ENCODE peak calls at places on chromosome 18, in five cellular contexts. J, R, W, Q and F are unnamed samples.

GRCh38 chr18:42340423-42341009 is 385.5 kb downstream of the PIK3C3 start:
- DNase-seq in J (no peak), R (no peak), W (no peak), Q (no peak), F (no peak)

GRCh38 chr18:35661483-35662146 is 80.1 kb downstream of the GALNT1 start:
- DNase-seq in J (peak), R (no peak), W (no peak), Q (no peak), F (no peak)

GRCh38 chr18:43061318-43061717 is 54.2 kb downstream of the RIT2 start:
- DNase-seq in J (no peak), R (no peak), W (no peak), Q (no peak), F (no peak)

GRCh38 chr18:41973989-41974388 is 19.0 kb downstream of the PIK3C3 start:
- DNase-seq in J (no peak), R (no peak), W (no peak), Q (no peak), F (no peak)

GRCh38 chr18:25310045-25310444 is 41.9 kb downstream of the ZNF521 start:
- DNase-seq in J (peak), R (no peak), W (no peak), Q (no peak), F (no peak)

GRCh38 chr18:45478889-45479288 is 136.4 kb upstream of the SLC14A2 start:
- DNase-seq in J (no peak), R (peak), W (no peak), Q (no peak), F (no peak)

GRCh38 chr18:80175451-80176235 is 66.6 kb downstream of the ADNP2 start:
- DNase-seq in J (no peak), R (peak), W (no peak), Q (peak), F (no peak)

GRCh38 chr18:44834867-44835469 is 154.3 kb downstream of the SETBP1 start:
- DNase-seq in J (no peak), R (no peak), W (no peak), Q (no peak), F (no peak)

GRCh38 chr18:57475903-57476302 is 40.7 kb downstream of the ONECUT2 start:
- DNase-seq in J (no peak), R (no peak), W (no peak), Q (no peak), F (no peak)

GRCh38 chr18:26436176-26437031 is 111.9 kb downstream of the KCTD1 start:
- DNase-seq in J (no peak), R (no peak), W (no peak), Q (no peak), F (no peak)

GRCh38 chr18:11053293-11053692 is 96.1 kb downstream of the PIEZO2 start:
- DNase-seq in J (no peak), R (no peak), W (no peak), Q (no peak), F (no peak)

GRCh38 chr18:13455960-13456471 is 237.5 kb downstream of the LDLRAD4 start:
- DNase-seq in J (no peak), R (no peak), W (no peak), Q (no peak), F (no peak)

GRCh38 chr18:7300971-7301553 is 70.2 kb downstream of the LRRC30 start:
- DNase-seq in J (no peak), R (no peak), W (no peak), Q (no peak), F (no peak)

GRCh38 chr18:4351005-4351404 is 104.1 kb downstream of the DLGAP1 start:
- DNase-seq in J (no peak), R (no peak), W (no peak), Q (no peak), F (no peak)

GRCh38 chr18:62091487-62092120 is 95.3 kb downstream of the PIGN start:
- DNase-seq in J (peak), R (no peak), W (no peak), Q (no peak), F (no peak)

GRCh38 chr18:45136381-45137088 is 455.8 kb downstream of the SETBP1 start:
- DNase-seq in J (no peak), R (no peak), W (no peak), Q (no peak), F (no peak)

GRCh38 chr18:57579928-57580327 is 6.6 kb downstream of the FECH start:
- DNase-seq in J (no peak), R (no peak), W (no peak), Q (no peak), F (no peak)

DNA sequence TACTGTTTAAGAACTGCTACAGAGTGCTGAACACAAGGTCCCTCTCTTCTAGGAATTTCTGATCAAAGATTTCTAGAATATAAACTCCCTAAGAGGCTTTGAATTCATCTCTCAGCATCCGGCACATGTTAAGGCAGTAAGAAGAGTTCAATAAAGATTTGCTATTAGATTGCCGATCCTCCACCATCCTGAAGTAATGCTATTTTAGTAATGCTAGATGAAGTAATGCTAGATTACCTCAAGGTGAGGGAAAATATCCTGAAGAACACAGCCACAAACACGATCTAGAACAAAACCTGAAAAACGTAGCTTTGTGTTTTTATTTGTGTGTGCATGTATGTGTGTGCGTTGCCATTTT is 919 bp upstream of the MYL12B start:
- DNase-seq in J (no peak), R (no peak), W (no peak), Q (no peak), F (no peak)
- TF ChIP-seq POLR2AphosphoS5 in J (no peak), R (no peak), W (no peak), Q (no peak), F (no peak)

DNA sequence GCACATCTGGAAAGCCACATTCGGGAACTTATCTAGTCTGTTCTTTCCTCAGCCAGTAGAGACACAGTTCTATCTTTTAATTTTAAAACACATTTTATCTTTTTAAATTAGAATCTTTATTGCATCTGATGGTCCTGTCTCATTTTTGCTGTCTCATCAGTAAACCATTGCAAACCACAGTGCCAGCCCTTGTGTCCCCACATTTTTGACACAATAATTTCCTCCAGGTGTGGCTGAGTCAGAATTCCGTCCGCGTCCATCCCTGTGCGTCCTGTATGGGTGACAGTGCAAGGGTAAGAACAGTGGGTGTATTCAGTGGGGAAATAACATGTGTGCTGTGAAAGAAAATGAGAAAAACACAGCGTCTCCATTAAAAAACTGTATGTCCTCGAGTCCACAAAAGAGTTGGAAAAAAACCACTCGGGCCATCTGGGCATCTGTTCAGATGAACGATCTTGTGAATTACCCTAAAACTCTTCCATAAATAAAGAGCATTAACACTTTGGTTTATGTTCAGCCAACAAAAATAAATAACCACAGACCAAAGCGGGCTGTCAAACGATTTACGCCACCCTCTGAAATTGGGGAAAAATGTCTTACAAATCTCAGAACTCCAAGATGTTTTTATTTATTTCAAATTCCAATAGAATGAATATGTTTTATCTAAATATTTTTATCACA is 137.3 kb downstream of the ZNF516 start:
- DNase-seq in J (no peak), R (no peak), W (no peak), Q (no peak), F (no peak)
- TF ChIP-seq POLR2A in J (no peak), R (no peak), W (no peak), Q (no peak), F (no peak)

GRCh38 chr18:73258375-73259087 is 390.7 kb upstream of the NETO1 start:
- DNase-seq in J (no peak), R (no peak), W (no peak), Q (no peak), F (no peak)

GRCh38 chr18:73264562-73264921 is 396.8 kb upstream of the NETO1 start:
- DNase-seq in J (no peak), R (no peak), W (no peak), Q (no peak), F (no peak)

GRCh38 chr18:73261243-73261642 is 393.5 kb upstream of the NETO1 start:
- DNase-seq in J (no peak), R (no peak), W (no peak), Q (no peak), F (no peak)

GRCh38 chr18:73261923-73262322 is 394.1 kb upstream of the NETO1 start:
- DNase-seq in J (no peak), R (no peak), W (no peak), Q (no peak), F (no peak)
- TF ChIP-seq POLR2AphosphoS5 in J (no peak), R (no peak), W (no peak), Q (no peak), F (no peak)

GRCh38 chr18:75410611-75411010 is 16.9 kb downstream of the SMIM21 start:
- DNase-seq in J (no peak), R (no peak), W (no peak), Q (no peak), F (no peak)

GRCh38 chr18:75407468-75408437 is 19.8 kb downstream of the SMIM21 start:
- DNase-seq in J (no peak), R (no peak), W (no peak), Q (no peak), F (no peak)

GRCh38 chr18:75408554-75409506 is 18.7 kb downstream of the SMIM21 start:
- DNase-seq in J (peak), R (no peak), W (no peak), Q (no peak), F (no peak)

GRCh38 chr18:75405341-75405740 is 22.2 kb downstream of the SMIM21 start:
- DNase-seq in J (no peak), R (no peak), W (no peak), Q (no peak), F (no peak)

DNA sequence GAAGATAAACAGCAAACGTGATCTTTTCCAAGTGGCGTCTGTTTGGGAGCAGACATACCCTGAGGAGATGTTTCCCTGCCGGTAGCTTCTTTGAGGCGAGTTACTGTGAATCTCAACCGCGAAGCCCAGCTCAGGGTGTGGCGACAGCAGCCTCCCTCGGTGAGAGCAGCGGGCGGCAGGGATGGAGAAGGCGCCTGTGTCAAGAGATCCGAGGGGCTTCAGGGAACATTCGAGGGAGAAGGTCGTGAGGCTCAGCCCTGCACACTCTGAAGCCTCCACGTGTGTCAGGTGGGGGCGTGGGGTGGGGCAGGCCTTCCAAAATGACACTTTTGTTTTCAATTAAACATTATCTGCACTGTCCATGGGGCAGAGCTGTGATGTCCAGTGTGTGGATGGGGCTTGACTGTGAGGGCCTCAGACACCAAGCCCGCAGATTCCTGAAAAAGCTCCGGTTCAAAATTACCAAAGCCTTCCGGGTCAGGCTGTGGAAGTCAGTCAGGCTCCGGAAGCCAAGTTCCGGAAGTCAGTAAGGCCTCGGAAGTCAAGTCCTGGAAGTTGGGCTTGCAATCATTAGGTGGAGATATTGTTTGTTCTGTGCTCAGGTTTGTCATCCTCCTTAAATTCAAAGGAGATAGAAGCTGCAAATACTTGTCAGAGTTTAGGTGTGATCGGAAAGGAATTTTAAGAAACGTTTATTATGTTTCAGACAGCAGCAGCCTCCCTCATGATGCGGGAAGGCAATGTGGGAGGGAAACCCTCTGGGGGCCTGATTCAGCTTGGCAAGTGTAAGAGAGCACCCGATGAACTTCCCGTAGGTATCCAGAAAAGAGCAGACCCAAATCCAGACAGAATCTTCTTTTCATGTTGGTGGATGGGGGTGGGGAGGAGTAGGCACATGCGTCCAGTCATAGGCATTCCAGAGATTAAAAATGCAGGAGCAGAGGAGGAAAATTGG is 20.7 kb downstream of the SMIM21 start:
- DNase-seq in J (no peak), R (no peak), W (no peak), Q (no peak), F (no peak)
- TF ChIP-seq POLR2A in J (no peak), R (no peak), W (no peak), Q (no peak), F (no peak)

DNA sequence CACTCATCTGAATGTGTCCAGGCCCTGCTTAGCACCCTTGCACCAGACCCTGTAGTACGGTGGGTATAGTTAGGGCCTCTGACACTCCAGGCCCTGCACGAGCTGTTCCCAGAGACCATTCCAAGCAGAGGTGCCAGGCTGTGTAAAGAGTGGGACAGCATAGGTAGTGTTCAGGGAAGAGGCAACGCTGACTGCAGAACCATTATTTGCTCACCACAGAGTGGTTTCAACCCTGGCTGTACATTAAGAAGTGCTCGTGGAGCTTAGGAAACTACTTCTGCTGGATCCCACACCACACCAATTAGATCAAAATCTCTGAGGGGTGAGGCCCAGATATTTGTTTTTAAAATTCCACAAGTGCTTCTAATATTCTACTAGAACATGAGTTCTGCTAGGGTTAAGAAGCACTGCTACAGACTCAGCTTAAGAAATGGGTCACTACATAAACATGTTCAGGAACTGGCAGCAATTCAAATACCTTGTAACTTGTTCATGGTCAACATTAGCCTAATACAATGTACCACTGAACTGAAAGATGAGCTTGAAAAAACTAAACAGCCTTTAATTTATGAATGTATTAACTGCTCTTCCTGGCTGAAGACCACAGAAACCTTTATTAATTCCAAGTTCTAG is 183.0 kb downstream of the MYO5B start:
- DNase-seq in J (no peak), R (no peak), W (no peak), Q (no peak), F (no peak)
- TF ChIP-seq POLR2AphosphoS5 in J (no peak), R (no peak), W (no peak), Q (peak), F (no peak)

GRCh38 chr18:63367241-63367953 is 391 bp upstream of the KDSR start:
- DNase-seq in J (peak), R (peak), W (peak), Q (peak), F (peak)
- TF ChIP-seq POLR2A in J (peak), R (peak), W (peak), Q (no peak), F (peak)

DNA sequence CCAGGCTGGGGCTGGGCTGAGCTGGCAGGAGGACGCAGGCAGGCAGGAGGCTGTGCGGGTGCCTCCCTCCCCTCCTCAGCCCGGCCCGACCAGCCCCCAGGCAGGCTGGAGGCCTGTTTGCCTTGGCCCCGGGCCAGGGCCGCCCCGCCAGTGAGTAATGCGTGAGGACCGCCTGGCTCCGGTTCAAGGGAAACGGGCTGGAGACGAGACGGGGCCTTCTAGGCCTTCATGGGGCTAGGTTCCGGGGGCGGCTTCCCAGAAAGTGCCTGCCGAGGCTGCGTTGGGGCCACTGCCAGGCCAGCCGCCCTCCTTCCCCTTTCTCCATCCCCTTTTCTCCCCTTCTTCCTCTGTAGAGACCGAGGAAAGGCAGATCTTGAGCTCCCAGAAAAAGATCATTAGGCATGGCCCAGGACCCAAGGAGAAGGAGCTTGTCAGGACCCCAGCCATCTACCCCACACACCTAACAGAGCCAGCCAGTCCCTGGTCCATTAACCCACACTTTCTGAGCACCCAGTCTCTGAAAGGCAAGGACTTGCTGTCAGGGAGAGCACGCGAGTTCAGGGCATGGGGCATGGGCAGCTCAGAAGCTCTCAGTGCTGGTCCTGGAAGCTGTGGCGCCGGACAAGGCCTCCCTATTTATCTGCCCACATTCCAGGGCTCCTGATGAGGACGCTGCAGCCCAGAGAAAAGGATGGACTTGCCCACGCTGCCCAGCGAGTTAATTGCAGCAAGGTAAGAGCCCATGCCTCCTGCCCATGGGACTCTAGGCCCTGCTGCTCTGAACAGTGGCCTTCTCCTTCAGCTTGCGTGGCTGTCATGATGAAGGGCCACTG is 48.5 kb downstream of the SMAD7 start:
- DNase-seq in J (peak), R (peak), W (peak), Q (peak), F (no peak)
- TF ChIP-seq POLR2AphosphoS5 in J (peak), R (peak), W (peak), Q (peak), F (no peak)

GRCh38 chr18:3247243-3248061 is at the start of gene MYL12A:
- DNase-seq in J (peak), R (peak), W (peak), Q (peak), F (peak)
- TF ChIP-seq POLR2A in J (peak), R (peak), W (peak), Q (no peak), F (peak)

DNA sequence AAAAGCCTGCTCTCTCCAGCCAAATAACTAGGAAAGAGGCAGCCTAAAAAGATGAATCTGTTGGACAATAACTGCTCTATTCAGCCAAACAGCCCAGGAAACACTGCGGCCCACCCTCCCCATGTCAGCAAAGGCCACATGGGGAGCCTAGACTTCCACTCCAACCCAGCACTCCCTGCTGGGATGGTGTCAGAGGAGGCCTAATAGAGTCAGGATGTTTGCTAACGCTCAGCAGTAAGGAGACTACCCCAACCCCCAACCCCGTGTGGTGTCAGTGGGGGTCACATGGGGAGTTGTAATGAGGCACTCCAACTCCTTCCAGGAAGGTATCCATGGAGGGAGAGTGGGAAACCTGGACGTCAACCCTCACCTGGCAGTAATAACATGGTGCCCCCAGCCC is 41.6 kb downstream of the ZBTB7C start:
- DNase-seq in J (no peak), R (no peak), W (no peak), Q (no peak), F (no peak)
- TF ChIP-seq POLR2AphosphoS5 in J (no peak), R (no peak), W (no peak), Q (no peak), F (no peak)

GRCh38 chr18:24176727-24177416 is 38.0 kb downstream of the CABYR start:
- DNase-seq in J (peak), R (peak), W (peak), Q (peak), F (peak)
- TF ChIP-seq POLR2A in J (no peak), R (no peak), W (no peak), Q (no peak), F (no peak)